ENCODE peak calls at places on chromosomes 4 and X, in four cellular contexts. D, K, X and Q are unnamed samples.

GRCh38 chr4:82629238-82630000 is 67.6 kb upstream of the TMEM150C start:
- DNase-seq in D (no peak), K (peak; percentile 19), X (no peak), Q (no peak)

GRCh38 chr4:113645771-113646455 is 115.6 kb downstream of the CAMK2D start:
- DNase-seq in D (no peak), K (peak; percentile 43), X (peak; percentile 75), Q (no peak)

GRCh38 chrX:13868481-13869040 is 51.7 kb upstream of the GPM6B start:
- DNase-seq in D (no peak), K (peak; percentile 80), X (no peak), Q (no peak)

GRCh38 chrX:150655713-150656266 is 37.4 kb upstream of the MTMR1 start:
- DNase-seq in D (no peak), K (no peak), X (no peak), Q (no peak)

GRCh38 chr4:119025440-119025839 is 110.2 kb upstream of the MYOZ2 start:
- DNase-seq in D (no peak), K (peak; percentile 62), X (peak; percentile 66), Q (no peak)

GRCh38 chr4:124181045-124181444 is 531.5 kb downstream of the ANKRD50 start:
- DNase-seq in D (no peak), K (no peak), X (no peak), Q (no peak)

GRCh38 chr4:69524708-69525107 is 29.0 kb upstream of the UGT2B4 start:
- DNase-seq in D (no peak), K (no peak), X (no peak), Q (no peak)

GRCh38 chr4:40190880-40191815 is 5.7 kb upstream of the RHOH start:
- DNase-seq in D (no peak), K (no peak), X (peak; percentile 19), Q (no peak)

GRCh38 chr4:184453402-184454160 is 20.8 kb downstream of the IRF2 start:
- DNase-seq in D (peak; percentile 58), K (peak; percentile 78), X (peak; percentile 57), Q (no peak)

GRCh38 chr4:8914461-8915171 is 43.0 kb upstream of the HMX1 start:
- DNase-seq in D (no peak), K (no peak), X (peak; percentile 1), Q (no peak)

GRCh38 chr4:162010362-162010761 is 153.4 kb downstream of the FSTL5 start:
- DNase-seq in D (no peak), K (peak; percentile 5), X (no peak), Q (no peak)

GRCh38 chrX:11242704-11243103 is 50.5 kb upstream of the AMELX start:
- DNase-seq in D (no peak), K (no peak), X (no peak), Q (no peak)

GRCh38 chr4:121306932-121307331 is 73.9 kb downstream of the QRFPR start:
- DNase-seq in D (no peak), K (no peak), X (no peak), Q (no peak)

GRCh38 chr4:144721994-144722393 is 76.0 kb downstream of the HHIP start:
- DNase-seq in D (no peak), K (no peak), X (no peak), Q (no peak)

GRCh38 chrX:52368368-52369055 is at the start of gene XAGE2:
- DNase-seq in D (no peak), K (no peak), X (no peak), Q (no peak)

GRCh38 chrX:73850124-73851013 is 287.4 kb downstream of the CHIC1 start:
- DNase-seq in D (no peak), K (peak; percentile 6), X (peak; percentile 13), Q (no peak)

GRCh38 chr4:42640613-42641012 is 16.3 kb downstream of the ATP8A1 start:
- DNase-seq in D (no peak), K (no peak), X (no peak), Q (no peak)

GRCh38 chrX:27600686-27601085 is 10.5 kb downstream of the DCAF8L2 start:
- DNase-seq in D (no peak), K (no peak), X (no peak), Q (no peak)

GRCh38 chr4:22315643-22316042 is 200.2 kb downstream of the ADGRA3 start:
- DNase-seq in D (no peak), K (no peak), X (peak; percentile 5), Q (no peak)

GRCh38 chr4:73613130-73613529 is 7.1 kb downstream of the RASSF6 start:
- DNase-seq in D (no peak), K (no peak), X (no peak), Q (no peak)

GRCh38 chr4:81522711-81523110 is 51.0 kb upstream of the RASGEF1B start:
- DNase-seq in D (no peak), K (no peak), X (no peak), Q (no peak)

GRCh38 chr4:1413221-1413663 is 7.0 kb upstream of the NKX1-1 start:
- DNase-seq in D (no peak), K (no peak), X (peak; percentile 2), Q (no peak)

GRCh38 chr4:126939401-126939800 is 693.4 kb upstream of the INTU start:
- DNase-seq in D (peak; percentile 11), K (peak; percentile 78), X (no peak), Q (no peak)

GRCh38 chr4:112099701-112100289 is 45.5 kb upstream of the FAM241A start:
- DNase-seq in D (no peak), K (peak; percentile 66), X (peak; percentile 60), Q (no peak)

DNA sequence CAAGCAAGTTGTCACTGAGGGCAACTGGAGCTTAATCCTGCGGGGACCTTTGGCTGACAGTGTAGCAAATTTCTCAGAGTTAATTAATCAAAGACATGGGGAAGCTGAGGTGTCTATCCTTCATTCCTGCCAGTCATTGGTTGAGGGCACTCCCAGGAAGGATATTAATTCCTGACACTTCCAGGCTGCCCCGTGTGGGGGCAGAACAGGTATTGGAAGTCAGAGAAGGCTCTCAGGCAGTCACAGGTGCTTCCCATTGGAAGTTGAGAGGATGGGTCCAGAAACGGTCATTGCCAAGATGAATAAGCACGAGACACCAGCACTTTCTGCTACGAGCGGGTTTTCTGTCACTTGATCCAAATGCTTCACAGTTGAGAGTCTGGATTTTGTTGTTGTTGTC is 29.1 kb upstream of the CD38 start:
- DNase-seq in D (no peak), K (no peak), X (no peak), Q (no peak)
- TF ChIP-seq CTCF in D (no peak), K (no peak), X (no peak), Q (no peak)

GRCh38 chr4:60863442-60863841 is 336.7 kb upstream of the ADGRL3 start:
- DNase-seq in D (no peak), K (no peak), X (no peak), Q (no peak)

GRCh38 chr4:60868232-60868960 is 331.7 kb upstream of the ADGRL3 start:
- DNase-seq in D (no peak), K (no peak), X (no peak), Q (no peak)

DNA sequence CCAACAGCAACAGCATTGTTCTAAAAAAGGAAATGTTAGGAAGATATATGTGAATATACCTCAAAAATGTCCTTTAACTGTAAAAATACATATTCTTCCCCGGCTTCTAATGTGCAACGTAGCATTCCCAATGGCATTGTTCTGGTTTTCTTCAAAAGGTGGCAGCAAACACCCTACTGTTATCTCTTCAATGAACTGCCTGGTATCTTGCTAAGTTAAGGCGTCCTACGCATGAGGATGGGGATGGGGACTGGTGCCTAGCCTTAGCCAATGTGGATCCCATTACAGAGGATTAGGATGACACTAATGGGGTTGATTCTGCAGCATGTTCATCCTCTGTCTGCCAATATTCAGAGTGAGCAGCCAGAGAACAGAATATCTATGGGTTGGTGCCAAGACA is 334.9 kb upstream of the ADGRL3 start:
- DNase-seq in D (no peak), K (no peak), X (no peak), Q (no peak)
- TF ChIP-seq CTCF in D (no peak), K (no peak), X (peak; percentile 38), Q (no peak)

GRCh38 chr4:37802068-37802666 is 24.3 kb upstream of the PGM2 start:
- DNase-seq in D (peak; percentile 43), K (peak; percentile 45), X (peak; percentile 86), Q (peak; percentile 27)
- TF ChIP-seq CTCF in D (peak; percentile 60), K (peak; percentile 59), X (peak; percentile 69), Q (peak; percentile 63)

GRCh38 chr4:78032929-78033328 is 24.2 kb upstream of the FRAS1 start:
- DNase-seq in D (no peak), K (no peak), X (no peak), Q (no peak)
- TF ChIP-seq CTCF in D (no peak), K (no peak), X (no peak), Q (no peak)

GRCh38 chrX:17839269-17839668 is 21.8 kb downstream of the RAI2 start:
- DNase-seq in D (no peak), K (no peak), X (no peak), Q (no peak)
- TF ChIP-seq CTCF in D (no peak), K (no peak), X (no peak), Q (no peak)

DNA sequence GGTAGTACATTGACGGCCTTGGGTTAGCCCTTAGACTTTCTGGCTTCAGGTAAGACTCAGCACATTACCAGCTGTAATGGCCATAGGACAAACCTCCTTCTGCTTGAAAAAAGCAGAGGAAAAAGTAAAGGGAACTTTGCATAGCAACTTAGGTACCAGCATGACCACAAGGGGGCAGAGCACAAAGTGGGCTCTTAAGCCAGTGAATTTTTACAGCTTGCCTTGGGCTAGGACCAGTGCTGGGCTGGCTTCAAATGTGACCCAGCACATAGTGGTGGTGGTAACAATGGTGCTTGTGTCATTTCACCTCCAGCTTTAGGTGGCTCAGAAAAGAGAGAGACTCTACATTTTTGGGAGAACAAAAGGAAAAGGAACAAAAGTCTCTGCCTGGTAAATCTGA is 66.1 kb downstream of the KLHL4 start:
- DNase-seq in D (no peak), K (no peak), X (peak; percentile 46), Q (no peak)
- TF ChIP-seq CTCF in D (no peak), K (no peak), X (peak; percentile 44), Q (peak; percentile 42)

GRCh38 chrX:8366491-8366890 is 98.1 kb upstream of the VCX3B start:
- DNase-seq in D (no peak), K (no peak), X (no peak), Q (no peak)

DNA sequence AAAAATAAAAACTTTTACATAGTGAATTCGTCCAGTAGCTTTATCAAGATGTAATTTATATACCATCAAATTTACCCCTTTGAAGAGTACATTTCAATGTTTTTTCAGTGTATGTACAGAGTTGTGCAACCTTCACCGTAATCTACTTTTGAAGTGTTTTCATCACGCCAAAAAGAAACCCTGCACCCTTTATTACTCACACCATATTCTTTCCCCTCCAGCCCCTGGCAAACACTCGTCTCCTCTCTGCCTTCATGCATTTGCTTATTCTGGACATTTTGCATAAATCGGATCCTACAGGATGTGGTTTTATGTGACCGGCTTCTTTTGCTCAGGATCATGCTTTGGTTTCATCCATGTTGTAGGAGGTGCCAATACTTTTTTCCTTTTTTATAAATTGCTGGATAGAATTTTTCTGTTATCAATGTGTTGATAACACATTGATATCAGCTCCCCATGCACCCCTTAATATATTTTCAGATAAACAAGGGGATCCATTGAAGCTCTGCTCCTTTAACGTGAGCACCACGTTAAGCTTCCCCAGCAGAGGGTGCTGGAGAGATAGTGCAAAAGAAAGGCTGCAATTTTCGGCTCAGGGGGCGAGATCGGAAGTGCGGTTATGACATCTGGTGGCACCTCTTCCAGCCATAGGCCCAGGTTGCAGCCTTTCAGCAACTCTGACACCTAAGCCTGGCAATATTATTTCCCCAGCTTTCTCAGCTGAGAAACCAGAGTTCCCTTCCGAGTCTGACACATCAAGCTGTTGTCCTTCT is 100.1 kb upstream of the VCX3B start:
- DNase-seq in D (no peak), K (no peak), X (peak; percentile 20), Q (no peak)
- TF ChIP-seq CTCF in D (no peak), K (no peak), X (peak; percentile 31), Q (no peak)